ENCODE peak calls at places on chromosomes 12 and 14, in nine cellular contexts. F is uterus, N is HepG2, K is stomach, T is heart left ventricle, J is HCT116, G is esophagus muscularis mucosa, Y is lower leg skin, O is esophagus squamous epithelium. W is an unnamed sample.

GRCh38 chr12:127191124-127191523 is 1075.8 kb upstream of the TMEM132C start:
- DNase-seq in J (no peak), K (no peak), Y (no peak), G (no peak), O (no peak), F (no peak), N (no peak), T (no peak), W (no peak)

GRCh38 chr14:29463727-29464370 is 463.8 kb downstream of the PRKD1 start:
- DNase-seq in J (no peak), N (no peak), T (no peak), G (no peak), K (no peak), F (no peak), Y (no peak), O (no peak), W (no peak)

GRCh38 chr12:49748306-49748705 is 6.9 kb downstream of the TMBIM6 start:
- DNase-seq in K (no peak), N (no peak), O (no peak), G (no peak), J (no peak), F (no peak), T (no peak), Y (no peak), W (no peak)

GRCh38 chr12:66008985-66009384 is 121.6 kb downstream of the LLPH start:
- DNase-seq in T (no peak), G (peak), K (no peak), O (no peak), N (no peak), F (no peak), Y (no peak), J (no peak), W (no peak)

GRCh38 chr14:96501383-96501745 is 818 bp upstream of the PAPOLA start:
- DNase-seq in O (no peak), N (no peak), K (no peak), G (no peak), T (no peak), F (no peak), Y (no peak), J (no peak), W (no peak)

GRCh38 chr12:110102255-110102654 is 21.9 kb upstream of the IFT81 start:
- DNase-seq in N (peak), O (no peak), J (peak), F (peak), G (no peak), T (no peak), Y (no peak), K (no peak), W (no peak)

GRCh38 chr12:131041216-131041967 is 87.7 kb downstream of the ADGRD1 start:
- DNase-seq in N (no peak), Y (no peak), T (no peak), J (no peak), F (no peak), G (no peak), O (no peak), K (no peak), W (no peak)

GRCh38 chr14:33682746-33683145 is 268.1 kb downstream of the EGLN3 start:
- DNase-seq in K (peak), O (no peak), Y (no peak), J (no peak), N (no peak), G (no peak), F (peak), T (peak), W (no peak)

GRCh38 chr12:24489939-24490338 is 459.0 kb downstream of the BCAT1 start:
- DNase-seq in Y (no peak), G (no peak), K (no peak), N (no peak), F (no peak), O (no peak), J (no peak), T (no peak), W (no peak)

DNA sequence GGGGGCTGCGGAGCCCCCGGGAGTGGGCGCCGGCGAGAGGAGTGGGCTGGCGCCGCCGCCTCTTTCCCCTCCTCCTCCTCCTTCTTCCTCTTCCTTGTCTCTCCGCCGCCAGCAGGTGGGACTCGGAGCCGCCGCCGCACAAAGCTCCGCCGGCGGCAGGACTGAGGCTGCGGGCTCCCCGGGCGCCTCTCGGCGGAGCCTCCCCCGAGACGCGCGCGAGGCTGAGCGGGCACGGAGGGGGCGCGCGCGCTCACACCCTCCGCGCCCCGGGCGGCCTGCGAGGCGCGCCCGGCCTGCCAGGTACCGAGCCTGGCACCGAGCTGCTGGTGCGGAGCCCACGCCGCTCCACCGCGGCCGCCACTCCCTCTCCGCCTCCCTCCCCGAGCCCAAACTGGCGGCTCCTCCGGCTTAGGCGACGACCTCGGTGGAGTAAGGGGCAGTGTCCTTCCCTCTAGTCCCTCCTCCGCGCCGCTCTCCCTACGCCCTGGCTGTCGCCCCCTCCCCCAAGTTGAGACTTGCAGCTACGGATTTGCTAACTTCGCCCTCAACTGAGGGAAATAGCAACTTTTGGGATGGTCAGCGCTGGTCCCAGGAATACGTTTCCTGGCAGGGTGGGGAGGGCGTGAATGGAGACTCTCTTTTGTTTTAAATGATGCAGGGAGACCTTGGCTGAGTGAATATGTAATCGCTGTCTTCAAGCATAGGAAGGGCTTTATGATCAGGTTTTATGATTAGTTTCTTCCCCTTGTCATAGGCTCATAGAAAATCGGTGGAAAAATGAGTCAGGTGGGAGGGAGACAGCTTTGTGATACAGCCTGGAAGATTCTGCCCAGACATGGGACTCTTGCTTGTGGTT is 199.5 kb upstream of the CAND1 start:
- DNase-seq in O (no peak), J (no peak), N (peak), T (no peak), F (no peak), Y (peak), G (no peak), K (peak), W (peak)
- TF ChIP-seq POLR2A in O (peak), J (no peak), N (no peak), T (no peak), F (no peak), Y (no peak), G (no peak), K (no peak), W (no peak)

GRCh38 chr12:6959376-6960290 is 8.5 kb downstream of the PTPN6 start:
- DNase-seq in F (no peak), G (no peak), K (no peak), N (no peak), Y (peak), T (no peak), J (no peak), O (no peak), W (no peak)

GRCh38 chr12:6957741-6958608 is 6.8 kb downstream of the PTPN6 start:
- DNase-seq in J (no peak), N (no peak), O (no peak), K (no peak), Y (no peak), T (no peak), G (no peak), F (no peak), W (no peak)

GRCh38 chr12:6957151-6957701 is 6.1 kb downstream of the PTPN6 start:
- DNase-seq in F (no peak), T (no peak), G (no peak), K (no peak), O (no peak), N (no peak), Y (no peak), J (no peak), W (no peak)

GRCh38 chr12:6960291-6961277 is 9.4 kb downstream of the PTPN6 start:
- DNase-seq in O (no peak), Y (peak), T (no peak), J (no peak), G (no peak), K (no peak), N (no peak), F (no peak), W (no peak)

DNA sequence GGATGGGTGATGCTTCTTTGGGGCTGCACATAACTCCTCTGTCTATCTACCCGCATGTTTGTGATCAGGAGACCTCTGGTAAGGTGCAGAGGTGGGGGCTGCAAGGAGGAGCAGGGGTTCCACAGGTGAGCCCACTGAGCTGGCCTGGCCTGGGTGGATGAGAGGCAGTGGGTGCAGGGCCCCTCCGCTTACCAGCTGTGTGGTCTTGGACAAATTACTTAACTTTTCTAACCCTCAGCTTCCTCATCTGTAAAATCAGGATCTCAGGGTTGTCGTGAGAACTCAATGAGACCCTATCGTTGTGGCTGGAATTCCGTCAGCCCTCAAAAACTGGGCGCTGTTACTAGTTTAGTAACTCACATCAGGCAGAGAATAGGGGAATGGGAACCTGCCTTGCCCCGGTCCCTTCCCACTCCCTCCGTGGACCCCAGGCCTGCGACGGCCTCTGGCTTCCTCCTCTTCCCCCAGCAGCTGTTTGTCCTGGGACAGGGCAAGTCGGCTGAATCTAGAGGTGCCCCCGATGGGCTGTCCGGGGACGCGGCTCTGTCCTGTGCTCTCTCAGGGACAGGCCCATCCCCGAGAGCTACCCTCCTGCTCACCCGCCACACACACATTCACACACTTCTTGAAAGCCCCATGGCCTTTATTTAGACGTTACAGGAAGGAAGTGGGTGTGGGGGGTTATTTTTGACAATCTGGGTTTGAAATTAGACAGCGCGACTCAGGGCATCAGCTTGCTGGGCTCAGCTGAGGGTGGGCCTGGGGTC is 7.6 kb downstream of the PTPN6 start:
- DNase-seq in J (no peak), G (no peak), K (no peak), F (no peak), O (no peak), T (peak), Y (no peak), N (no peak), W (no peak)
- TF ChIP-seq POLR2A in J (no peak), G (no peak), K (no peak), F (no peak), O (peak), T (peak), Y (no peak), N (no peak), W (peak)

DNA sequence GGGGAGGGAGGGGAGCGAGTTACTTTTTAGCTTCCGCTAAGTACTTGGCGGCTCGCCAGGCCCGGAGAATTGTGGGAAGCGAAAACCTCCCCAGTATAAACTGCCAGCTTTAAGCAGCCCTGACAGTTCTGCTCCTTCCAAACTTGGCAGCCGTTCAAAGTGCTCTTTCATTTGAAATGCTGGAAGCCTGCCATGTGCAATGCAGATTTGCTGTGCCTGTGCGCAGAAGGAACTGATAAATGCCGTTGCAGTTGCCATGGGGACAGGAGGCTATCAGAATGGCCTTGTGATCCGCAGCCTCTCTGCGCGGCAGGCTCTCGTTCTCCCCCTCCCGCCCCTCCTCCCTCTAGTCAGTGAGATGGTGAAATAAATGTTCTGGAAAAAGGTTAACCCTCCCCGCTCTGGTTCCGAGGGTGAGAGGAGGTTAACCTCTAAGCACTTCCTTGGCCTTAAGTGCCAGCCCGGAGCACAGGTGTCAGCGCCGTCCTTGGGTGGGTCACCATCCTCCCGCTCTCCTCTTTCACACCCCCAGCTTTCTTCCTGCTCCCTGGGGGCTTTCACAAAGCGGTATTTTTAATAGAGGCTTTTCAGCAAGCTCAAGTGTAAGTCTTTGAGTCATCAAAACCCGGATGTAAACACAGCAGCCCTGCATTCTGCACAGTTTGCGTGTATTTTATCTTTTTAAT is 11.9 kb upstream of the IRF2BPL start:
- DNase-seq in F (peak), N (peak), O (peak), T (peak), J (peak), K (peak), Y (peak), G (peak), W (no peak)
- TF ChIP-seq POLR2A in F (no peak), N (peak), O (peak), T (peak), J (no peak), K (no peak), Y (no peak), G (no peak), W (no peak)

GRCh38 chr14:23529016-23529740 is 22.4 kb downstream of the ZFHX2 start:
- DNase-seq in Y (no peak), J (no peak), N (no peak), T (no peak), F (no peak), O (no peak), K (no peak), G (no peak), W (no peak)

GRCh38 chr14:23528555-23528954 is 23.0 kb downstream of the ZFHX2 start:
- DNase-seq in J (no peak), T (no peak), N (no peak), G (no peak), K (no peak), O (no peak), F (no peak), Y (no peak), W (no peak)

GRCh38 chr14:23531391-23531790 is 20.2 kb downstream of the ZFHX2 start:
- DNase-seq in G (no peak), F (no peak), T (no peak), O (no peak), K (no peak), J (no peak), Y (no peak), N (no peak), W (no peak)

GRCh38 chr14:23532658-23533057 is 18.9 kb downstream of the ZFHX2 start:
- DNase-seq in Y (no peak), J (no peak), G (no peak), K (no peak), O (no peak), N (no peak), T (no peak), F (no peak), W (no peak)

DNA sequence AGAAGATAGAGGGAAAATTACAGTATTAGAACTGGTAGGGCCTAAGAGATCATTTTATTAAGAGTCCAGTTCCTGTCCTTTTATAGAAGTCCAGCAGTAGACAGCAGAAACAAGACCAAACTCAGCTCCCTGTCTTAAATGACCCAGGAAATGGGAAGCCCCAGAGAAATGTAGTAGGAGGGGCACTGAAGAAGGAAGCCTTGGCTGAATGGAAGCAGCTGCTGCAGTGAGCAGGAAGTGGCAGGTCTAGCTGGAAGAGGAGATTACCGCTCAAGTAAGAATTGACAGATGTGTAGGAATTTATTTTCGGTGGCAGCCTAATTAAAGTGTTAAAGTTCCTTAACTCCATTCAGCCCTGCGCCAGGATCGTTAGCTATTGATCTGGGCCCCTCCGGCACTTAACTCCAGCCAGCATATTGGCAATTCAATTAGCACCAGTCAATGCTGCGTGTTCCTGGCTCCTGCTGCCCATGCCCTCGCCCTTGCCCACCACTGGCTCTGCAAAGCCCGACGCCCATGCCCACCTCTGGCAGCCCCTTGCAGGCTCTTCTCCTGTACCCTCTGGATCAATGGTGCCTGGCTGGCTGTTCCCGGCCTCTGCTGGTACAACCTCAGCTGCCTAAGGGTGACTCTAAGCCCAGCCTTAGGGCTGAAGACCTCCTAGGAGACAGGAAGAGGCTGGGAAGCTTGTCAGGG is 21.1 kb downstream of the ZFHX2 start:
- DNase-seq in F (no peak), T (no peak), G (no peak), Y (no peak), O (no peak), N (no peak), J (no peak), K (no peak), W (no peak)
- TF ChIP-seq POLR2A in F (no peak), T (no peak), G (no peak), Y (no peak), O (no peak), N (no peak), J (no peak), K (no peak), W (no peak)

GRCh38 chr14:21039059-21039422 is 3.1 kb upstream of the RNASE7 start:
- DNase-seq in T (peak), Y (peak), K (peak), N (peak), G (peak), O (no peak), F (peak), J (no peak), W (no peak)
- TF ChIP-seq POLR2A in T (no peak), Y (no peak), K (no peak), N (peak), G (no peak), O (peak), F (peak), J (no peak), W (no peak)

DNA sequence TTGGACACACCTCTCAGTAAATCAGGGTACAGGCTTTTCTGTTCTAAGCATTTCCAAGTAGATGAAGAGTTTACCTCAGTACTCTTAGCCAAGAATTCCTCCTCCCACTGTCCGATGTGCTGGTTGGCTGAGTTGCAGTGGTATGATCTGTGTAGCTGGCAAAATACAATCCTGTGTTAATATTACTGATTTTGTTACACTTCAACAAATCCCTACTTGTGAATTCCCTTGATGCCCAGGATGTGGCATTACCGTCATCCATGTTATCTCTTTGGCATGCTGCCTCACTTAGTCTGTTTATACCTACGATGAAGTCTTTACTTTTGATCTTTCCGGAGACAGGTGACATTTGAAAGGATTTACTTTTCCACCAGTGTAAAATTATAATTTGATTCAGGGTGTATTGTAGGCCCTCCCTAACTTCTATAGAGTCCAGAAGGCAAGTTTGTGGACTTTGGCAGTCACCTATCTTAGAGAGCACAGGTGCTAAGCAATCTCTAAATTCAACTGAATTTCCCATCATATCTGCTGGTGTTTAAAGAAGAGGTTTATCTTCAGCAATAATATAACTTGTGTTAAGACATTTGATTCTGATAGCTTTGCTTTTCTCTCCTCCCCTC is 10.1 kb downstream of the CCDC196 start:
- DNase-seq in F (no peak), K (no peak), G (no peak), J (no peak), N (no peak), O (no peak), Y (no peak), T (no peak), W (no peak)
- TF ChIP-seq POLR2A in F (no peak), K (no peak), G (no peak), J (no peak), N (no peak), O (no peak), Y (no peak), T (no peak), W (no peak)

GRCh38 chr12:58920102-58920955 is at the start of gene LRIG3:
- DNase-seq in F (peak), Y (peak), N (peak), O (no peak), T (peak), J (peak), K (peak), G (peak), W (peak)
- TF ChIP-seq POLR2A in F (peak), Y (no peak), N (peak), O (peak), T (peak), J (no peak), K (no peak), G (peak), W (no peak)

GRCh38 chr12:89319606-89320005 is 32.7 kb downstream of the DUSP6 start:
- DNase-seq in T (no peak), G (no peak), J (no peak), F (no peak), O (no peak), K (no peak), N (no peak), Y (no peak), W (no peak)
- TF ChIP-seq POLR2A in T (no peak), G (no peak), J (no peak), F (no peak), O (no peak), K (no peak), N (no peak), Y (no peak), W (no peak)

GRCh38 chr14:100416921-100417451 is 93.8 kb downstream of the SLC25A47 start:
- DNase-seq in K (no peak), J (no peak), O (no peak), N (no peak), T (no peak), Y (no peak), G (no peak), F (no peak), W (no peak)

GRCh38 chr14:100419856-100420255 is 96.7 kb downstream of the SLC25A47 start:
- DNase-seq in F (no peak), T (no peak), Y (no peak), N (peak), G (no peak), O (no peak), J (no peak), K (no peak), W (no peak)

GRCh38 chr14:100416081-100416480 is 92.9 kb downstream of the SLC25A47 start:
- DNase-seq in N (no peak), J (no peak), T (no peak), O (no peak), K (no peak), Y (no peak), G (no peak), F (no peak), W (no peak)

GRCh38 chr14:100415226-100415625 is 92.1 kb downstream of the SLC25A47 start:
- DNase-seq in F (no peak), Y (no peak), N (no peak), G (no peak), T (no peak), O (no peak), J (no peak), K (no peak), W (no peak)

GRCh38 chr14:100417466-100417865 is 94.3 kb downstream of the SLC25A47 start:
- DNase-seq in N (peak), T (no peak), F (no peak), J (peak), O (no peak), Y (no peak), G (no peak), K (peak), W (no peak)
- TF ChIP-seq POLR2A in N (no peak), T (no peak), F (no peak), J (no peak), O (no peak), Y (no peak), G (no peak), K (no peak), W (no peak)

GRCh38 chr14:99971087-99971928 is 93.9 kb upstream of the EVL start:
- DNase-seq in G (peak), J (peak), Y (peak), N (peak), T (peak), O (no peak), K (peak), F (peak), W (peak)
- TF ChIP-seq POLR2A in G (peak), J (no peak), Y (no peak), N (peak), T (peak), O (peak), K (no peak), F (peak), W (no peak)